ENCODE peak calls at places on chromosomes 12 and 14, in four cellular contexts. N is GM12878, Q is HepG2, Z is H1. R is an unnamed sample.

GRCh38 chr14:59406454-59407245 is 58.5 kb downstream of the GPR135 start:
- DNase-seq in N (no peak), Q (peak; percentile 66), Z (no peak), R (no peak)

GRCh38 chr14:67539116-67539515 is 6.0 kb downstream of the PLEKHH1 start:
- DNase-seq in N (no peak), Q (no peak), Z (no peak), R (no peak)

GRCh38 chr14:105023791-105024480 is 3.1 kb upstream of the CDCA4 start:
- DNase-seq in N (no peak), Q (no peak), Z (no peak), R (no peak)

GRCh38 chr14:64507376-64508156 is 3.0 kb downstream of the ZBTB1 start:
- DNase-seq in N (no peak), Q (no peak), Z (no peak), R (no peak)

GRCh38 chr14:21734457-21735074 is 60.9 kb upstream of the OR4E1 start:
- DNase-seq in N (peak; percentile 12), Q (peak; percentile 75), Z (no peak), R (peak; percentile 48)

GRCh38 chr12:5612556-5613421 is 180.9 kb downstream of the NTF3 start:
- DNase-seq in N (no peak), Q (no peak), Z (no peak), R (no peak)

GRCh38 chr12:66217342-66217929 is 28.4 kb downstream of the IRAK3 start:
- DNase-seq in N (no peak), Q (no peak), Z (no peak), R (no peak)

GRCh38 chr14:24315807-24316596 is 4.7 kb downstream of the LTB4R start:
- DNase-seq in N (no peak), Q (peak; percentile 65), Z (no peak), R (no peak)

GRCh38 chr12:50401383-50402155 is 884 bp downstream of the LARP4 start:
- DNase-seq in N (no peak), Q (no peak), Z (no peak), R (no peak)

GRCh38 chr12:11822071-11822818 is 172.8 kb downstream of the ETV6 start:
- DNase-seq in N (peak; percentile 74), Q (no peak), Z (no peak), R (no peak)

GRCh38 chr14:48670939-48671338 is 915.2 kb downstream of the RPS29 start:
- DNase-seq in N (no peak), Q (no peak), Z (no peak), R (no peak)

GRCh38 chr12:52581066-52581465 is 7.4 kb upstream of the KRT74 start:
- DNase-seq in N (no peak), Q (no peak), Z (no peak), R (no peak)

GRCh38 chr14:34693228-34693939 is 21.0 kb downstream of the CFL2 start:
- DNase-seq in N (no peak), Q (peak; percentile 45), Z (peak; percentile 70), R (no peak)

GRCh38 chr14:21211509-21211908 is 55.6 kb upstream of the OR5AU1 start:
- DNase-seq in N (no peak), Q (no peak), Z (no peak), R (no peak)

GRCh38 chr14:32813401-32813800 is 125.3 kb upstream of the NPAS3 start:
- DNase-seq in N (no peak), Q (no peak), Z (no peak), R (no peak)

GRCh38 chr12:388547-389137 is 478 bp downstream of the KDM5A start:
- DNase-seq in N (no peak), Q (no peak), Z (no peak), R (peak; percentile 10)

GRCh38 chr12:71442567-71442931 is 3.0 kb downstream of the LGR5 start:
- DNase-seq in N (no peak), Q (no peak), Z (no peak), R (no peak)

GRCh38 chr14:31323419-31323818 is 96.9 kb downstream of the HEATR5A start:
- DNase-seq in N (no peak), Q (no peak), Z (no peak), R (no peak)

GRCh38 chr14:91400696-91401095 is 16.9 kb downstream of the CCDC88C start:
- DNase-seq in N (no peak), Q (no peak), Z (no peak), R (no peak)

GRCh38 chr14:69045857-69046351 is 66.8 kb upstream of the ACTN1 start:
- DNase-seq in N (no peak), Q (no peak), Z (no peak), R (no peak)

GRCh38 chr14:93741556-93742210 is 46.6 kb downstream of the PRIMA1 start:
- DNase-seq in N (no peak), Q (no peak), Z (no peak), R (no peak)

GRCh38 chr14:100065942-100066574 is 836 bp downstream of the EVL start:
- DNase-seq in N (peak; percentile 94), Q (no peak), Z (no peak), R (no peak)

GRCh38 chr12:94099191-94099983 is 49.0 kb upstream of the PLXNC1 start:
- DNase-seq in N (no peak), Q (no peak), Z (no peak), R (no peak)

GRCh38 chr12:124457287-124458219 is 109.9 kb downstream of the NCOR2 start:
- DNase-seq in N (no peak), Q (no peak), Z (no peak), R (no peak)

GRCh38 chr12:92408072-92408900 is 262.6 kb upstream of the BTG1 start:
- DNase-seq in N (no peak), Q (peak; percentile 4), Z (peak; percentile 23), R (peak; percentile 49)

GRCh38 chr14:76259029-76259735 is 107.5 kb downstream of the GPATCH2L start:
- DNase-seq in N (no peak), Q (no peak), Z (no peak), R (no peak)

GRCh38 chr12:8077207-8077606 is 4.9 kb upstream of the NECAP1 start:
- DNase-seq in N (no peak), Q (no peak), Z (no peak), R (no peak)

GRCh38 chr12:68613209-68613904 is 2.7 kb downstream of the RAP1B start:
- DNase-seq in N (no peak), Q (no peak), Z (no peak), R (no peak)

GRCh38 chr12:21942377-21942703 is 1.1 kb upstream of the ABCC9 start:
- DNase-seq in N (no peak), Q (no peak), Z (no peak), R (no peak)

GRCh38 chr12:91542048-91542447 is 359.4 kb upstream of the DCN start:
- DNase-seq in N (no peak), Q (no peak), Z (no peak), R (no peak)

GRCh38 chr14:93475471-93475870 is 44.7 kb downstream of the UNC79 start:
- DNase-seq in N (no peak), Q (no peak), Z (no peak), R (no peak)

GRCh38 chr12:128798543-128799341 is 25.0 kb downstream of the SLC15A4 start:
- DNase-seq in N (no peak), Q (no peak), Z (no peak), R (no peak)

GRCh38 chr14:51242545-51243490 is 2.8 kb downstream of the TMX1 start:
- DNase-seq in N (no peak), Q (no peak), Z (no peak), R (no peak)
- TF ChIP-seq SP1 in N (no peak), Q (no peak), Z (no peak), R (no peak)

GRCh38 chr12:14913381-14913781 is 25.0 kb downstream of the ERP27 start:
- DNase-seq in N (no peak), Q (no peak), Z (no peak), R (no peak)
- TF ChIP-seq SUZ12 in N (no peak), Q (no peak), Z (no peak), R (no peak)

DNA sequence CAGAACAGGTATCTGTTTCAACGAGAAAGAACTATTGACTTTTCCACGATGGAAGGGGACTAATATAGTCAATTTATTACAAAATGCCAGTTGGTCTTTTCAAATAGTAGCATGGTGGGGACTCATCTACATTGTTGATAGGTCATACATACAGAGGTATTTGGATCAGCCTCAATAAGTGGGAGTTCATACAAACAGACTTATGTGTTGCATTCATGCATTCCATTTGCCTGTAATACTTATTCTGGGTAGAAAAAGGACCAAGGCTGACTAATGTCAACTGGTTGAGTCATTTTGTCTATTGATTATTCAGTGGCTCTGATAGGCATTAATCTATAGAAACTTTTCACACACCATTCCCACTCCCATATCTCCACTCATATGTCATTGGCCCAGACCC is 41.5 kb upstream of the GLIPR1 start:
- DNase-seq in N (no peak), Q (no peak), Z (no peak), R (no peak)
- TF ChIP-seq SP1 in N (no peak), Q (no peak), Z (no peak), R (no peak)

GRCh38 chr12:100753837-100754236 is 40.7 kb upstream of the ANO4 start:
- DNase-seq in N (no peak), Q (no peak), Z (no peak), R (no peak)

GRCh38 chr12:100752841-100753240 is 41.7 kb upstream of the ANO4 start:
- DNase-seq in N (no peak), Q (no peak), Z (no peak), R (no peak)

GRCh38 chr12:100755186-100755585 is 39.4 kb upstream of the ANO4 start:
- DNase-seq in N (no peak), Q (no peak), Z (no peak), R (no peak)

GRCh38 chr12:100758083-100758482 is 36.5 kb upstream of the ANO4 start:
- DNase-seq in N (no peak), Q (no peak), Z (no peak), R (no peak)
- TF ChIP-seq SUZ12 in N (no peak), Q (no peak), Z (no peak), R (no peak)

GRCh38 chr14:97021571-97022171 is 224.5 kb downstream of the VRK1 start:
- DNase-seq in N (no peak), Q (no peak), Z (no peak), R (peak; percentile 25)

GRCh38 chr14:97024300-97024699 is 227.1 kb downstream of the VRK1 start:
- DNase-seq in N (no peak), Q (no peak), Z (no peak), R (no peak)

GRCh38 chr14:97022741-97023140 is 225.6 kb downstream of the VRK1 start:
- DNase-seq in N (no peak), Q (no peak), Z (no peak), R (no peak)

GRCh38 chr14:97025722-97026121 is 228.5 kb downstream of the VRK1 start:
- DNase-seq in N (no peak), Q (no peak), Z (peak; percentile 27), R (no peak)

DNA sequence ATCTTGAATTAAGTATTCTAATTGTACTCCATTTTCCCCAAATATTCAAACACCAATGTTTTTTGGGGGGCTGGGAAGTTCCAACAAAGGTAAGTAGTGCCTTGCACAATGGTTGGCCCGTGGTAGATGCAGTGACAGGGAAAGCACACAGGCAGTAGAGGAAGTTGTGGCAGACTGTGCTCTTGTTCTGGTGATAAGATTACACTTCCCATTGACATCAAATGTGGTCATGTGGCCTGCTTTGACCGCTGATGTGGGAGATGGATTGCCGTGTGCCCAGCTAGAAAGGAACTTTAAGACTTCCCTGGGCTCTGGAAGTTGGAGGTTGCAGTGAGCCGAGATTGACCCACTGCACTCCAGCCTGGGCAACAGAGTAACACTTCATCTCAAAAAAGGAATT is 223.8 kb downstream of the VRK1 start:
- DNase-seq in N (no peak), Q (no peak), Z (no peak), R (no peak)
- TF ChIP-seq SP1 in N (no peak), Q (no peak), Z (no peak), R (no peak)

GRCh38 chr12:56261503-56262230 is 3.5 kb upstream of the ANKRD52 start:
- DNase-seq in N (no peak), Q (no peak), Z (no peak), R (no peak)
- TF ChIP-seq SUZ12 in N (no peak), Q (no peak), Z (no peak), R (no peak)